ENCODE peak calls at places on chromosomes 6 and 20, in seven cellular contexts. S, K, U, M, R, Q and H are unnamed samples.

GRCh38 chr20:22905667-22906066 is 129.4 kb upstream of the SSTR4 start:
- DNase-seq in S (no peak), K (peak; percentile 37), U (no peak), M (peak; percentile 23), R (no peak), Q (no peak), H (peak; percentile 12)

GRCh38 chr6:167399051-167399387 is 74.1 kb downstream of the TTLL2 start:
- DNase-seq in S (no peak), K (no peak), U (no peak), M (no peak), R (no peak), Q (no peak), H (no peak)

GRCh38 chr6:327538-328183 is 35.4 kb downstream of the DUSP22 start:
- DNase-seq in S (peak; percentile 47), K (no peak), U (no peak), M (no peak), R (no peak), Q (no peak), H (no peak)

GRCh38 chr6:107419747-107420146 is 39.6 kb downstream of the PDSS2 start:
- DNase-seq in S (no peak), K (no peak), U (no peak), M (no peak), R (no peak), Q (no peak), H (no peak)

GRCh38 chr6:3005874-3006273 is 6.2 kb downstream of the NQO2 start:
- DNase-seq in S (no peak), K (no peak), U (no peak), M (no peak), R (no peak), Q (no peak), H (no peak)

GRCh38 chr20:34706912-34707784 is 3.0 kb downstream of the TP53INP2 start:
- DNase-seq in S (no peak), K (no peak), U (no peak), M (no peak), R (no peak), Q (no peak), H (no peak)

GRCh38 chr20:47334022-47334551 is 22.4 kb downstream of the ZMYND8 start:
- DNase-seq in S (peak; percentile 42), K (no peak), U (no peak), M (no peak), R (peak; percentile 98), Q (no peak), H (no peak)

GRCh38 chr6:37868447-37868825 is 48.9 kb downstream of the ZFAND3 start:
- DNase-seq in S (no peak), K (no peak), U (no peak), M (no peak), R (peak; percentile 55), Q (no peak), H (no peak)

GRCh38 chr6:158737710-158738615 is 81.2 kb downstream of the EZR start:
- DNase-seq in S (no peak), K (no peak), U (no peak), M (no peak), R (peak; percentile 81), Q (no peak), H (no peak)

GRCh38 chr20:3038454-3038853 is 5.0 kb upstream of the GNRH2 start:
- DNase-seq in S (no peak), K (no peak), U (no peak), M (no peak), R (no peak), Q (no peak), H (no peak)

GRCh38 chr20:9126527-9126926 is 57.6 kb downstream of the PLCB4 start:
- DNase-seq in S (no peak), K (no peak), U (no peak), M (no peak), R (no peak), Q (no peak), H (no peak)

GRCh38 chr6:122610690-122611455 is 668 bp downstream of the PKIB start:
- DNase-seq in S (peak; percentile 67), K (peak; percentile 43), U (no peak), M (peak; percentile 37), R (peak; percentile 69), Q (peak; percentile 93), H (peak; percentile 38)

GRCh38 chr20:13220857-13221297 is at the start of gene ISM1:
- DNase-seq in S (peak; percentile 48), K (peak; percentile 54), U (peak; percentile 70), M (peak; percentile 10), R (no peak), Q (no peak), H (peak; percentile 43)

GRCh38 chr6:40936810-40937209 is 102.2 kb downstream of the UNC5CL start:
- DNase-seq in S (no peak), K (no peak), U (no peak), M (no peak), R (peak; percentile 71), Q (no peak), H (no peak)

GRCh38 chr6:49553353-49553752 is 2.9 kb downstream of the C6orf141 start:
- DNase-seq in S (no peak), K (no peak), U (no peak), M (no peak), R (peak; percentile 92), Q (no peak), H (no peak)

GRCh38 chr6:55069132-55069781 is 105.1 kb upstream of the HCRTR2 start:
- DNase-seq in S (no peak), K (no peak), U (no peak), M (peak; percentile 24), R (peak; percentile 83), Q (no peak), H (no peak)

GRCh38 chr20:26167499-26167898 is 470.8 kb upstream of the ZNF337 start:
- DNase-seq in S (no peak), K (no peak), U (no peak), M (no peak), R (peak; percentile 27), Q (no peak), H (no peak)

DNA sequence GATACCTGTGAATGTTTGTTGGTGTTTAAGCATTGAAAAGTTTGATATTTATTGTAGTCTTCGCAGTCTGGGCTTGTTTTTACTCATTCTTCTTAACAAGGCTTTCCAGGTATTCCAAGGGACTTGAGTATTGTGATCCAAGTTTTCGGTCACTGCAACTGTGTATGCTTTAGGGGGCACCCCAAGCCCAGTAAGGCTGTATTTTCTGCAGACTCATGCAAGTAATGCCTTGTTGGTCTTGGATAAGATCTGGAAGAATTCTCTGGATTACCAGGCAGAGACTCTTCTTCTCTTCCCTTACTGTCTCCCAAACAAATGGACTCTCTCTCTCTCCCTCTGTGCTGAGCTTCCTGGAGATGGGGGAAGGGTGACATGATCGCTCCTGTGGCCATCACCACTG is 82.1 kb downstream of the RFPL4B start:
- DNase-seq in S (no peak), K (no peak), U (no peak), M (no peak), R (no peak), Q (no peak), H (no peak)
- TF ChIP-seq CTCF in S (no peak), K (no peak), U (peak; percentile 32), M (no peak), R (no peak), Q (peak; percentile 61), H (no peak)

DNA sequence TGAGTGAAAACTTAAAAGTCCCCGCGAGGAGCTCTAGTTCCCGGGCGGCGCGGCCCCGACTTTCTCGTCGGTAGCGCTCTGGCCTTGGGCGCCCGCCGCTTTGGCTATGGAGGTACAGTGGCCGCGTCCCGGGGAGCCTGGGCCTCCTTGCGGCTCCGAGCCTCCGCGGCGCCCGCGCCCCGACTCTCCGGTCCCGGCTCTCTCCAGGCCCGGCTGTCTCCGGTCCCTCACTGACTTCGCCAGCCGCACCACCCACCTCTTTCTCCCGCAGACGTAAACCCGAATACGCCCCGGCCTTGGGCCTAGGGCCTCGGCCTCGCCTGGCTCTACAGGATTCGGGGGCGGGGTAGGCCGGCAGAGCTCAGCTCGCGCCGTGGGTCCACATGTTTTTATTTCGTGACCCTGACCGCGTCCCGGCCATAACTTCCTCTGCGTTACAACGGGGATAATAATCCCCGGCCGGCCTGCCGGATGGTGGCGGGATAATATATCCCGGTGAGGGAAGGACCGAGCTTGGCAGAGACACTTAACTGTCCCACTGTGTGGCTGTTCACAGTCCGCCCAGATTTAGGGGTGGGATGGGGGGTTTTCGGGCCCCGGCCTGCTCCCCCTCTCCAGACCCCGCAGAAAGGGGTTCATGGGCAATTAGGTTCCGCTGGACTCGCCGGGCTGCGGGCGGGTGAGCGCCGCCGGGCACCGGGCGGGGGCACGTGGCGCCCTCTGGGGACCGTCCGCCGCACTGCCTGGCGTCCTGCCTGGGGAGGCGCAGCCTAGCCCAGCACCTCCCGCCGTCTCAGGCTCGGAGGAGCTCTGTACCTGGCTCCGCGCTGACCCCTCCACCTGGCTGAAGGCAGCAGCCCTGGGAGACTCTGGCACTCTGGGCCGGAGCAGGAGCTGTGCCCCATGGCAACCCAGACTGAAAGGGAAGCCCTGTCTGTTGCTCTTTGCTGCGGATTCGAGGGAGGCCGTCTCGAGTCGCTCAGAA is 10.1 kb upstream of the TBX18 start:
- DNase-seq in S (peak; percentile 50), K (peak; percentile 56), U (no peak), M (no peak), R (no peak), Q (no peak), H (peak; percentile 78)
- TF ChIP-seq CTCF in S (peak; percentile 57), K (peak; percentile 24), U (peak; percentile 76), M (peak; percentile 23), R (no peak), Q (peak; percentile 94), H (peak; percentile 67)

DNA sequence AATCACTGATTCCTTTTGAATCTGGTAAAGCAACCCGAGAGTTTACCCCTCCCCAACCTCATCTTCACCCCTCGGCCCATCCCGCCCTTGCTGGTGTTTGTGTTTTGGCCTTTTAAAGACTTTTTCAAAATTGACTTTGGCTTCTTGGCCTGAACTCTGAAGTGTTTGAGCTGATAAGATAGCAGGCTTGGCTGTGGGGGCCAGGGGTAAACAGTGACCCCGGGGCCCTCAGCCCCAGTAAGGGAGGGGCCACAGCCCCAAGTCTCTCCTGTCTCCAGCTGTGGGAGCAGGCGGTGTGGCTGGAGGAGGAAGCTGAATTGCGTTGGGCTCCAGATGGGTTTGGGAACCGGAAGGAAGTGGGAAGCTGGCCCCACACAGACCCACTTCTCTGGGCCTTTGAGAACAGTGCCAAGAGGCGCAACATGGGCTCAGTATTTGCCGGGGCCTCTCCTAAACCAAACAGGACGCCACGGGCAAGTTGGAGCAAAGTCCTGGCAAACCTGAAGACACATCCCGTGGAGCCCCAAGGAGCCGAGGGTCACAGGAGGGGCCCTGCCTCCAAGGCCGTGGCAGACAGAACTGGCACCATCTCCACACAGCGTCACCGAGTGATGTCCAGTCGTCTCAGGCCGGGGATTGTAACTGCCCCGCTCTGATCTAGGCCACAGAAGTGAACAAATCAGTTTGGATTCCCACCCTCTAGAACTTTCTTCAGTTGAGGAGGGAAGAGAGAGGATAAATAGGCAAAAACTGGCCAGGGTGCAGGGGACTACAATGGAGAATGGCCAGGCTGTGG is 54.3 kb upstream of the PTPN1 start:
- DNase-seq in S (peak; percentile 62), K (no peak), U (no peak), M (no peak), R (no peak), Q (no peak), H (no peak)
- TF ChIP-seq CTCF in S (no peak), K (no peak), U (no peak), M (no peak), R (no peak), Q (no peak), H (no peak)

DNA sequence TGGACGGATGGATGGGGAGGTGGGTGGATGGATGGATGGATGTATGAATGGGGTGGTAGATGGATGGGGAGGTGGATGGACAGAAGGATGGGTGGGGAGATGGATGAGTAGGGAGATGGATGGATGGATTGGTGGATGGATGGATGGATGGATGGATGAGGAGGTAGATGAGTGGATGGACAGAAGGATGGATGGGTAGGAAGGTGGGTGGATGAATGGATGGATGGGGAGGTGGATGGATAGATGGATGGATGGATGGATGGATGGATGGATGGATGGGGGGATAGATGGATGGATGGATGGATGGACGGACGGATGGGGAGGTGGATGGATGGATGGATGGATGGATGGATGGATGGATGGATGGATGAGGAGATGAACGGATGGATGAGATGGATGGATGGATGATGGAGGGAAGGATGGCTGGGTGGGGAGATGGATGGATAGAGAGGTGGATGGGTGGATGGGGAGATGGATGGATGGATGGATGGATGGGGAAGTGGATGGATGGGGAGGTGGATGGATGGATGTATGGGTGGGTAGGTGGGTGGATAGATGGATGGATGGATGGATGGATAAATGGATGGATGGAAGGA is 7.2 kb downstream of the EEF1A2 start:
- DNase-seq in S (no peak), K (no peak), U (no peak), M (no peak), R (no peak), Q (no peak), H (no peak)
- TF ChIP-seq CTCF in S (no peak), K (no peak), U (no peak), M (no peak), R (no peak), Q (no peak), H (no peak)